ENCODE peak calls at places on chromosomes 7 and 10, in four cellular contexts. B is astrocyte of the spinal cord, X is cardiac fibroblast, Z is endothelial cell of umbilical vein. D is an unnamed sample.
A peak's percentile ranks its signal among the peaks of the same experiment; 100 is the strongest.

GRCh38 chr7:85483205-85483604 is 296.3 kb upstream of the SEMA3D start:
- DNase-seq in B (peak; percentile 51), X (peak; percentile 86), Z (no peak), D (peak; percentile 4)

GRCh38 chr10:63388421-63389031 is 77.3 kb downstream of the JMJD1C start:
- DNase-seq in B (peak; percentile 55), X (no peak), Z (no peak), D (no peak)

GRCh38 chr7:82886324-82886723 is 276.4 kb downstream of the PCLO start:
- DNase-seq in B (no peak), X (no peak), Z (no peak), D (no peak)

GRCh38 chr7:112757337-112757736 is 32.9 kb downstream of the TMEM168 start:
- DNase-seq in B (no peak), X (no peak), Z (no peak), D (no peak)

GRCh38 chr10:102422586-102423129 is 2.0 kb downstream of the FBXL15 start:
- DNase-seq in B (peak; percentile 64), X (peak; percentile 76), Z (peak; percentile 73), D (peak; percentile 76)

GRCh38 chr7:108222236-108222892 is 92.2 kb upstream of the LAMB4 start:
- DNase-seq in B (no peak), X (peak; percentile 77), Z (peak; percentile 83), D (peak; percentile 13)

GRCh38 chr7:101575168-101575567 is 53.9 kb downstream of the MYL10 start:
- DNase-seq in B (no peak), X (no peak), Z (no peak), D (no peak)

GRCh38 chr7:64888901-64889685 is 14.0 kb upstream of the ZNF273 start:
- DNase-seq in B (peak; percentile 12), X (peak; percentile 12), Z (peak; percentile 8), D (peak; percentile 14)

GRCh38 chr7:157540606-157541294 is 203.9 kb downstream of the DNAJB6 start:
- DNase-seq in B (no peak), X (no peak), Z (no peak), D (no peak)

GRCh38 chr7:88184848-88185304 is 35.0 kb downstream of the SRI start:
- DNase-seq in B (peak; percentile 84), X (peak; percentile 37), Z (no peak), D (peak; percentile 73)

GRCh38 chr7:84384417-84384816 is 189.8 kb upstream of the SEMA3A start:
- DNase-seq in B (no peak), X (no peak), Z (no peak), D (peak; percentile 49)

GRCh38 chr10:7696545-7696944 is 6.6 kb upstream of the ITIH2 start:
- DNase-seq in B (peak; percentile 4), X (no peak), Z (no peak), D (no peak)

GRCh38 chr10:89303161-89303560 is 1.3 kb downstream of the IFIT2 start:
- DNase-seq in B (no peak), X (no peak), Z (no peak), D (no peak)

GRCh38 chr7:33062023-33062781 is at the start of gene NT5C3A:
- DNase-seq in B (peak; percentile 33), X (peak; percentile 35), Z (peak; percentile 48), D (peak; percentile 56)

GRCh38 chr10:34587002-34587740 is 227.9 kb downstream of the PARD3 start:
- DNase-seq in B (no peak), X (no peak), Z (no peak), D (peak; percentile 41)

GRCh38 chr10:122911889-122912484 is 1.6 kb downstream of the FAM24A start:
- DNase-seq in B (peak; percentile 57), X (peak; percentile 56), Z (peak; percentile 64), D (peak; percentile 73)

GRCh38 chr10:129898701-129899563 is 65.1 kb downstream of the EBF3 start:
- DNase-seq in B (no peak), X (no peak), Z (no peak), D (no peak)

GRCh38 chr10:45591262-45591661 is 81.3 kb downstream of the ZFAND4 start:
- DNase-seq in B (no peak), X (no peak), Z (no peak), D (no peak)

GRCh38 chr10:109773818-109774440 is 149.4 kb downstream of the XPNPEP1 start:
- DNase-seq in B (peak; percentile 42), X (peak; percentile 46), Z (peak; percentile 19), D (peak; percentile 45)

GRCh38 chr7:128911441-128912031 is 1.0 kb upstream of the KCP start:
- DNase-seq in B (no peak), X (peak; percentile 27), Z (no peak), D (no peak)

GRCh38 chr7:108455833-108456677 is at the start of gene NRCAM:
- DNase-seq in B (peak; percentile 35), X (peak; percentile 85), Z (peak; percentile 84), D (peak; percentile 49)

GRCh38 chr7:117961235-117961634 is 88.0 kb upstream of the CTTNBP2 start:
- DNase-seq in B (no peak), X (no peak), Z (no peak), D (no peak)

GRCh38 chr10:35217458-35217857 is 90.8 kb downstream of the CREM start:
- DNase-seq in B (no peak), X (peak; percentile 46), Z (no peak), D (no peak)

GRCh38 chr7:133139350-133139749 is 57.5 kb upstream of the CHCHD3 start:
- DNase-seq in B (peak; percentile 47), X (peak; percentile 62), Z (peak; percentile 32), D (peak; percentile 54)

GRCh38 chr7:121081327-121081936 is 92.9 kb downstream of the CPED1 start:
- DNase-seq in B (peak; percentile 82), X (peak; percentile 84), Z (peak; percentile 77), D (peak; percentile 73)

GRCh38 chr7:136086712-136087111 is 109.6 kb upstream of the MTPN start:
- DNase-seq in B (peak; percentile 93), X (peak; percentile 94), Z (peak; percentile 86), D (peak; percentile 83)

GRCh38 chr10:62380002-62380401 is 5.8 kb downstream of the ZNF365 start:
- DNase-seq in B (peak; percentile 72), X (peak; percentile 7), Z (no peak), D (peak; percentile 94)

GRCh38 chr10:89478739-89479116 is 56.7 kb downstream of the SLC16A12 start:
- DNase-seq in B (peak; percentile 83), X (peak; percentile 70), Z (no peak), D (no peak)

DNA sequence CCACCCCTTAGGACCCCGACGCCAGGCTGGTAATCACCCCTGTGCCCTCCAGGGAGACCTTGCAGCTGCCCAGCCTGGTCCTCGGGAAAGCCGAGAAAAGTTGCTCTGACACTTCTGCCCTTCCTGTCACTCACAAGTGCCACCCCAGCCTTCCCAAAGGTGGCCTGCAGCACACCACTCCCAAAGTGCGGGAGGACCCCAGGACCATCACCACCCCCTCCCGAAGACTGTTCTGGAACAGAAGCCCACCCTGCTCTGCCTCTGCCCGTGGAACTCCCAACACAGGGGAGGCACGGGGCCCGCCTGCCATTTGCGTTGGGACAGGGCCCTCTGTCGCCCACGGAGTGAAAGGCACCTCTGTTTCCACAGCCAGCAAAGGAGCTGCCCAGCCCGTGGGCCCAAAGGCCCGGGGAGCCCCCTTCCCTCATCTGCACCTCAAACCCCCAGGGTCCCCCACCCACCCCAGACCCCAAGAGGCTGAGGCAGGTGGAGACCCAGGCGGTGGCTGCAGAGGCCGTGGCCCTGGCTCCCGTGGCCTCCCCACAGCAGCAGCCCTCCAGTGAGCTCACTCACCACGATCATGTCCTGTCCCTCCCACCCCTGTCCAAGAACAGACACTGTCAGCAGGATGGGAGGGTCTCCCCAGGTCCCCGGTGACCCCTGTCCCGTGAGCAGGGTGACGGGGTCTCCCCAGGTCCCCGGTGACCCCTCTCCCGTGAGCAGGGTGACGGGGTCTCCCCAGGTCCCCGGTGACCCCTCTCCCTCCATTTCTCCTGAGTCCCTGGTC is 47.8 kb upstream of the PPP2R2D start:
- DNase-seq in B (no peak), X (no peak), Z (no peak), D (no peak)
- TF ChIP-seq CTCF in B (no peak), X (no peak), Z (no peak), D (no peak)

GRCh38 chr10:126904493-126904806 is 778 bp upstream of the DOCK1 start:
- DNase-seq in B (no peak), X (no peak), Z (no peak), D (no peak)
- H3K4me3 ChIP-seq in B (peak overlapping the region; percentile 79), X (peak overlapping the region; percentile 77), Z (peak overlapping the region; percentile 83), D (peak overlapping the region; percentile 55)

GRCh38 chr10:99370993-99371392 is 41.8 kb downstream of the CNNM1 start:
- DNase-seq in B (peak; percentile 26), X (peak; percentile 20), Z (peak; percentile 36), D (peak; percentile 44)
- TF ChIP-seq CTCF in B (no peak), X (peak; percentile 39), Z (peak; percentile 28), D (peak; percentile 50)

GRCh38 chr10:69222157-69223027 is 2.3 kb downstream of the HKDC1 start:
- DNase-seq in B (peak; percentile 87), X (peak; percentile 74), Z (peak; percentile 73), D (peak; percentile 94)
- H3K4me3 ChIP-seq in B (no peak overlapping the region), X (no peak overlapping the region), Z (no peak overlapping the region), D (peak overlapping the region; percentile 27)

D was measured in epithelial cell of esophagus.